ENCODE peak calls at places on chromosomes 4 and X, in six cellular contexts. L is sigmoid colon, X is cardiac muscle cell, H is body of pancreas, S is esophagus muscularis mucosa, P is right cardiac atrium. D is an unnamed sample. For H3K4me1 and H3K27me3, the result is how much of the 10 kb centered on the place peaks cover.

GRCh38 chr4:82891728-82892466 is 944 bp upstream of the SEC31A start:
- DNase-seq in S (no peak), P (no peak), H (no peak), X (peak), L (no peak), D (no peak)

GRCh38 chr4:100022792-100023222 is 72.7 kb upstream of the H2AZ1 start:
- DNase-seq in X (peak), H (no peak), P (no peak), L (no peak), S (no peak), D (no peak)

GRCh38 chr4:1460967-1461868 is 55.0 kb upstream of the NKX1-1 start:
- DNase-seq in H (no peak), S (no peak), L (no peak), P (no peak), X (no peak), D (peak)

GRCh38 chrX:63424063-63424462 is 72.9 kb upstream of the SPIN4 start:
- DNase-seq in X (no peak), H (no peak), P (no peak), L (no peak), S (no peak), D (no peak)

GRCh38 chr4:14177987-14178386 is 550.5 kb upstream of the BOD1L1 start:
- DNase-seq in P (no peak), S (no peak), X (no peak), H (no peak), L (no peak), D (no peak)

GRCh38 chr4:95204267-95204835 is 344.4 kb downstream of the UNC5C start:
- DNase-seq in S (peak), P (peak), X (peak), H (no peak), L (no peak), D (no peak)

GRCh38 chr4:153211986-153212720 is 7.9 kb downstream of the TRIM2 start:
- DNase-seq in X (peak), H (no peak), L (no peak), P (no peak), S (no peak), D (no peak)

GRCh38 chr4:81580346-81581013 is 108.8 kb upstream of the RASGEF1B start:
- DNase-seq in L (no peak), S (no peak), H (no peak), X (no peak), P (no peak), D (no peak)

GRCh38 chrX:108064613-108065012 is 19.7 kb downstream of the VSIG1 start:
- DNase-seq in S (no peak), H (no peak), P (no peak), X (no peak), L (no peak), D (no peak)

GRCh38 chr4:92014060-92014459 is 289.7 kb upstream of the GRID2 start:
- DNase-seq in L (no peak), S (no peak), H (no peak), X (peak), P (no peak), D (no peak)

DNA sequence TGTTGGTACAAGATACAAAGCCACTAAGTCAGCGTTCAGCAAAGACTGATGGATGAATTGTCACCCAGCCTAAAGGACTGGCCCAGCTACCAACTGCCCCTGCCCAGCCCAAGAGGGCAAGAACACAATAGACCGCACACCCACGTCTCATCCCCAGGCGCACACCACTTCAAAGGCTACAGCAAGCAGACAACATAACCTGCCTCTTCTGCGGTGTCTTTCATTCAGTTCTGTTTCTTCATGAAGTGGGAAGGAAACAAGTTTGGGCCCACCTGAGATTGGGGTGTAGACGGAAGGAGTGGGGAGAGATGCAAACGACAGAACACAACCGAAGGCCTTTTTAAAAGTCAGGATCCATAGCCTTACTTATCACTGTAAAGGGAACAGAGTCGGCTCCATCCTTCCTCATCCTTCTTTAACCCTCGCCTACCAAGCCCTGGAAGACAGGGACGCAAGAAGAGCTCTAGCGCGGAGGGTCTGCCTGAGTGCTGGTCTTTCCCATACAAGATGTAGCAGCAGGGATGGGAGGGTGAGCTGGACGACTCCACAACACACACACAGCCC is 691 bp downstream of the SCARB2 start:
- DNase-seq in X (peak), P (no peak), L (no peak), H (no peak), S (peak), D (no peak)
- H3K4me1 ChIP-seq in X (under half), P (under half), L (half or more), H (half or more), S (half or more), D (half or more)

DNA sequence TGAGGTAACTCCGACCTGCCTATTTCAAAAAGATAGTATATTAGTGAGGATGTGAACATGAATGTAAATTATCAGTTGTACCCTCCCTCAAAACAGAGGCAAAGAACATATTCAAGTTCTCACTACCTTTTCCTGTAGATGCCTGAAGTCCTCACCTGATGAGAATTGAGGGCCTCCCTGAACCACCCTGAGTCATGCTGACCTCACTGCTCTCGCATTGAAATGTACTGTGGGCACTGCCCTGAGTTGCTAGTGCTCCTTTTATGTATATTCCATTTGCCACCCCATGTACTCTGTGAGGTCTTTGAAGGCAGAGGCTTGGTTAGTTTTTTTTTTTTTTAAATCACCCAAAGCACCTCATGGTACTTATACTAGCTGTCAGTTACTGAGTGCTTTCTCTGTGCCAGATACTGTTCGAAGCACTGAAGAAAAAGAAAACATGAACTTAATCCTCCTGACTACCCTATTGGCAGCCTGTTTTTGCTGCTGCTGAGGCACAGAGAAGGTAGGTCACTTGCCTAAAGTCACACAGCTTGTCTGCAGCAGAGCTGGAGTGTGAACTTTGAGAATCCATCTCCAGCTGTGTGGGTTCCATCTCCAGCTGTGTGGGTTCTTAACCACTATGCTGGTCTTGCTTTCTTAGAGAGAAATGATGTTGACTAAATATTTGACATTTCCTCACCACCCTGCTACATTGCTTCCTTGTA is 253.1 kb upstream of the GPC4 start:
- DNase-seq in S (no peak), H (no peak), X (no peak), L (no peak), P (no peak), D (no peak)
- H3K27me3 ChIP-seq in S (under half), H (under half), X (under half), L (under half), P (under half), D (under half)

DNA sequence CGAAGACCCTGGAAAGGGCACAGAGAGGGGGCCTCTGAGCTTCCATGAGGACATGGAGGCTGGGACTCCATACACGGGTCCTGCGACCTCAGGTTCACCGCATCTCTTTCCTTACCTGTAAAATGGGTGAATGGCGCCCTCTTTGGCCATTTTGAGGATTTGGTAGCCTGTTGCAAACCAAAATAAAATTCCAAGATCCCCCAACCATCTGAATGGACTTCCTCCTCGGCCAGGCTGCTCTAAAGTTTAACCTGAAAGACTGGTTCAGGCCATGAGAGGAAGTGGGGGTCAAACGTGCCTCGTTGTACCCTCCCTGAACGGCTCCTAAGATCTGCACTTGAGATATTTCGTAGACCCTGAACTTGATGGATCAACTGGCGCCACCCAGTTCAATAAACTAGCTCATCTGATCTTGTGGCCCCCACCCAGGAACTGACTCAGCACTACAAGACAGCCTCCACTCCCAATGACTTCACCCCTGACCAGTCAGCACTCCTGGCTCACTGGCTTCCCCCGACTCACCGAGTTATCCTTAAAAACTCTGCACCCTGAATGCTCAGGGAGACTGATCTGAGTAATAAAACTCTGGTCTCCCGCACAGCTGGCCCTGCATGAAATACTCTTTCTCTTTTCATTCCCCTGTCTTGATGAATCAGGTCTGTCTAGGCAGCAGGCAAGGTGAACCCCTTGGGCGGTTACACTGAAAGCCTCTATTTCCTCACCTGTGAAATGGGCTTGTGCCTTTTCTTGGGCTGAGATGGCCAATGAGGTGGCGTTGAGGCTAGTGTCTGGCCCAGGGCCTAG is 32.9 kb upstream of the GPR78 start:
- DNase-seq in S (no peak), X (peak), H (peak), L (no peak), P (no peak), D (no peak)
- H3K27ac ChIP-seq in S (no peak), X (no peak), H (no peak), L (no peak), P (no peak), D (no peak)

DNA sequence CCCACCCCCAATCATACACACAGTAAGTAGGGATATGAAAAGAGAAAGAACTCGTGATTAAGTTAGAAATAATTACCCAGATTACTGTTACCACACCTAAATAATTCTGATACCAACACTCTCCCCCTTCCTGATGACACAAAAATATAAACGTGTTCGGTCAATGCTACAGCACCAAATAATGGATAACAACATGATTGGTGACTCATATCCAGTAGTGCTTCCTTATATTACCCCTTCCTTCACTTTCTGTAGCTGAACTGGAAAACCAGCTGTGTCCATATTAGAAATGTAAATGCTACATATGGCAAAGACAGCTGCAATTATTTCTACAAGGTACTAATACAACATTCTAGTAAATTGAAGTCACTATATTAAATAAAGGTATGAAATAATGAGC is 20.8 kb downstream of the EIF4E start:
- DNase-seq in L (no peak), X (no peak), H (no peak), P (no peak), S (no peak), D (no peak)
- H3K4me1 ChIP-seq in L (half or more), X (under half), H (under half), P (under half), S (half or more), D (under half)

GRCh38 chrX:2828404-2829065 is at the start of gene GYG2:
- DNase-seq in L (no peak), S (no peak), P (peak), X (peak), H (peak), D (no peak)
- H3K27me3 ChIP-seq in L (under half), S (under half), P (under half), X (under half), H (under half), D (under half)